ENCODE peak calls at places on chromosomes 2 and 18, in eight cellular contexts. Z is CD8-positive, alpha-beta T cell; V is GM06990; X is adrenal gland; C is lower lobe of right lung; P is endodermal cell; B is cardiac fibroblast; G is fibroblast of mammary gland. S is an unnamed sample.

GRCh38 chr18:72206814-72207213 is 337.3 kb downstream of the CBLN2 start:
- DNase-seq in Z (no peak), V (no peak), X (no peak), C (no peak), P (no peak), B (no peak), G (no peak), S (no peak)

GRCh38 chr2:155965415-155966070 is 367.0 kb downstream of the NR4A2 start:
- DNase-seq in Z (no peak), V (no peak), X (no peak), C (no peak), P (no peak), B (no peak), G (no peak), S (no peak)

GRCh38 chr18:11258014-11258413 is 108.6 kb upstream of the PIEZO2 start:
- DNase-seq in Z (no peak), V (no peak), X (no peak), C (no peak), P (no peak), B (no peak), G (no peak), S (no peak)

GRCh38 chr2:42048318-42049251 is 764 bp downstream of the PKDCC start:
- DNase-seq in Z (no peak), V (no peak), X (no peak), C (no peak), P (peak; percentile 76), B (peak; percentile 70), G (peak; percentile 46), S (no peak)

GRCh38 chr2:218397502-218398436 is 1.9 kb upstream of the CTDSP1 start:
- DNase-seq in Z (peak; percentile 48), V (peak; percentile 85), X (peak; percentile 89), C (peak; percentile 89), P (peak; percentile 90), B (peak; percentile 90), G (peak; percentile 71), S (peak; percentile 76)

GRCh38 chr18:49591271-49591670 is 29.4 kb downstream of the LIPG start:
- DNase-seq in Z (no peak), V (no peak), X (no peak), C (no peak), P (no peak), B (no peak), G (no peak), S (no peak)

GRCh38 chr18:51623653-51624052 is 426.2 kb upstream of the MEX3C start:
- DNase-seq in Z (no peak), V (no peak), X (no peak), C (no peak), P (no peak), B (peak; percentile 21), G (no peak), S (no peak)

GRCh38 chr2:222950886-222951285 is 90.0 kb downstream of the ACSL3 start:
- DNase-seq in Z (no peak), V (no peak), X (no peak), C (no peak), P (no peak), B (peak; percentile 62), G (peak; percentile 86), S (no peak)

GRCh38 chr2:74712223-74713053 is 58.4 kb downstream of the SEMA4F start:
- DNase-seq in Z (no peak), V (no peak), X (no peak), C (no peak), P (no peak), B (no peak), G (no peak), S (no peak)

GRCh38 chr2:158498749-158499136 is 42.0 kb downstream of the PKP4 start:
- DNase-seq in Z (no peak), V (no peak), X (no peak), C (no peak), P (no peak), B (no peak), G (no peak), S (no peak)

GRCh38 chr2:120570001-120570400 is 165.7 kb upstream of the GLI2 start:
- DNase-seq in Z (no peak), V (no peak), X (no peak), C (no peak), P (no peak), B (no peak), G (no peak), S (no peak)

GRCh38 chr2:47721296-47721695 is 61.6 kb upstream of the MSH6 start:
- DNase-seq in Z (no peak), V (no peak), X (no peak), C (no peak), P (no peak), B (no peak), G (no peak), S (no peak)

GRCh38 chr2:209757200-209757599 is 14.4 kb upstream of the UNC80 start:
- DNase-seq in Z (no peak), V (no peak), X (no peak), C (no peak), P (no peak), B (no peak), G (no peak), S (no peak)

GRCh38 chr2:238528953-238529781 is 102.4 kb downstream of the ASB1 start:
- DNase-seq in Z (no peak), V (no peak), X (no peak), C (no peak), P (no peak), B (peak; percentile 11), G (peak; percentile 54), S (no peak)

GRCh38 chr2:26148501-26148900 is 24.4 kb upstream of the GAREM2 start:
- DNase-seq in Z (no peak), V (no peak), X (no peak), C (no peak), P (peak; percentile 60), B (peak; percentile 34), G (no peak), S (no peak)

GRCh38 chr2:38524580-38524979 is 78.1 kb downstream of the HNRNPLL start:
- DNase-seq in Z (no peak), V (no peak), X (peak; percentile 40), C (no peak), P (no peak), B (no peak), G (no peak), S (no peak)

GRCh38 chr18:24009651-24010333 is 4.8 kb upstream of the TTC39C start:
- DNase-seq in Z (no peak), V (peak; percentile 71), X (no peak), C (no peak), P (no peak), B (no peak), G (no peak), S (no peak)

GRCh38 chr2:166376488-166376828 is 714 bp upstream of the SCN9A start:
- DNase-seq in Z (no peak), V (no peak), X (no peak), C (no peak), P (no peak), B (no peak), G (no peak), S (no peak)

GRCh38 chr18:79422022-79422782 is 26.5 kb downstream of the NFATC1 start:
- DNase-seq in Z (no peak), V (peak; percentile 45), X (no peak), C (no peak), P (no peak), B (peak; percentile 26), G (peak; percentile 80), S (peak; percentile 76)

GRCh38 chr2:191401287-191401686 is 156.1 kb downstream of the MYO1B start:
- DNase-seq in Z (no peak), V (no peak), X (no peak), C (no peak), P (no peak), B (peak; percentile 66), G (peak; percentile 24), S (no peak)

GRCh38 chr2:191404568-191404991 is 159.4 kb downstream of the MYO1B start:
- DNase-seq in Z (no peak), V (no peak), X (no peak), C (no peak), P (no peak), B (peak; percentile 31), G (no peak), S (no peak)

GRCh38 chr2:191402966-191403565 is 157.9 kb downstream of the MYO1B start:
- DNase-seq in Z (no peak), V (no peak), X (no peak), C (no peak), P (no peak), B (no peak), G (no peak), S (no peak)
- TF ChIP-seq CTCF in Z (no peak), V (no peak), X (no peak), C (no peak), P (no peak), B (no peak), G (no peak), S (no peak)

DNA sequence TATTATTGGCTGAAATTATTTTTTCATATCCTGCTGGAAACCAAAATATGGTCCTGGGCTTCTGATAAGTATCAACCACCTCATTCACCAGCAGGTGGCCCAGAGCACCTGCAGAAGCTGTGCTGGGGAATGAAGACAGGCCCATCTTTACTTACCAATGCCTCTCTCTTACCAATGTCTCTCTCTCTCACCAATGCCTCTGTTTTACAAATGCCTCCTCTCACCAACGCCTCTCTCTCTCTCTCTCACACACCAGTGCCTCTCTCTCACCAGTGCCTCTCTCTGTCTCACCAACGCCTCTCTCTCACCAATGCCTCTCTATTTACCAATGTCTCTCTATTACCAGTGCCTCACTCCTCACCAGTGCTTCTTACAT is 2.3 kb upstream of the MAL start:
- DNase-seq in Z (peak; percentile 39), V (no peak), X (no peak), C (no peak), P (no peak), B (no peak), G (no peak), S (peak; percentile 82)
- TF ChIP-seq CTCF in Z (peak; percentile 51), V (peak; percentile 76), X (no peak), C (no peak), P (peak; percentile 60), B (no peak), G (no peak), S (peak; percentile 71)

GRCh38 chr2:191152841-191153240 is 2.0 kb upstream of the STAT4 start:
- DNase-seq in Z (peak; percentile 13), V (no peak), X (no peak), C (no peak), P (no peak), B (peak; percentile 47), G (peak; percentile 47), S (peak; percentile 30)

GRCh38 chr2:191158751-191159150 is 8.0 kb upstream of the STAT4 start:
- DNase-seq in Z (no peak), V (no peak), X (no peak), C (no peak), P (no peak), B (no peak), G (no peak), S (no peak)

GRCh38 chr2:191151315-191151698 is 513 bp upstream of the STAT4 start:
- DNase-seq in Z (no peak), V (no peak), X (no peak), C (no peak), P (no peak), B (no peak), G (no peak), S (no peak)

GRCh38 chr2:191158179-191158578 is 7.4 kb upstream of the STAT4 start:
- DNase-seq in Z (no peak), V (no peak), X (no peak), C (no peak), P (no peak), B (no peak), G (no peak), S (no peak)

GRCh38 chr2:191155608-191156071 is 4.8 kb upstream of the STAT4 start:
- DNase-seq in Z (peak; percentile 5), V (peak; percentile 20), X (no peak), C (no peak), P (no peak), B (peak; percentile 78), G (peak; percentile 74), S (peak; percentile 48)
- TF ChIP-seq CTCF in Z (peak; percentile 83), V (peak; percentile 66), X (peak; percentile 49), C (peak; percentile 61), P (peak; percentile 54), B (peak; percentile 74), G (peak; percentile 82), S (peak; percentile 86)

GRCh38 chr2:9138507-9139085 is 68.0 kb upstream of the ASAP2 start:
- DNase-seq in Z (no peak), V (no peak), X (no peak), C (no peak), P (peak; percentile 91), B (no peak), G (no peak), S (no peak)
- TF ChIP-seq CTCF in Z (no peak), V (peak; percentile 63), X (no peak), C (no peak), P (peak; percentile 68), B (peak; percentile 44), G (peak; percentile 31), S (no peak)

S was measured in GM13977.